ENCODE peak calls at places on chromosomes 3 and 15, in five cellular contexts. D is BE2C, J is PC-9, F is PC-3, S is transverse colon. H is an unnamed sample. For H3K4me1, the result is how much of the 10 kb centered on the place peaks cover.

GRCh38 chr3:48692551-48692950 is 6.8 kb upstream of the NCKIPSD start:
- DNase-seq in D (no peak), J (no peak), F (no peak), S (no peak), H (no peak)

GRCh38 chr3:112973325-112974177 is 1.4 kb downstream of the CD200R1 start:
- DNase-seq in D (no peak), J (no peak), F (no peak), S (peak), H (no peak)

GRCh38 chr3:1374471-1374870 is 281.6 kb downstream of the CNTN6 start:
- DNase-seq in D (no peak), J (no peak), F (no peak), S (no peak), H (no peak)

GRCh38 chr3:125440559-125440955 is 65.4 kb upstream of the ZNF148 start:
- DNase-seq in D (no peak), J (peak), F (peak), S (peak), H (peak)

GRCh38 chr3:102449341-102449740 is 14.5 kb downstream of the ZPLD1 start:
- DNase-seq in D (peak), J (no peak), F (no peak), S (no peak), H (no peak)

GRCh38 chr3:123664771-123665170 is 79.9 kb upstream of the HACD2 start:
- DNase-seq in D (no peak), J (no peak), F (no peak), S (no peak), H (no peak)

GRCh38 chr3:114221165-114221880 is 16.1 kb downstream of the ZNF80 start:
- DNase-seq in D (no peak), J (no peak), F (no peak), S (peak), H (no peak)

GRCh38 chr3:187130346-187131066 is 8.8 kb downstream of the RPL39L start:
- DNase-seq in D (no peak), J (no peak), F (peak), S (no peak), H (no peak)

GRCh38 chr3:196210673-196211556 is at the start of gene ZDHHC19:
- DNase-seq in D (no peak), J (no peak), F (no peak), S (no peak), H (no peak)

GRCh38 chr15:62928996-62929350 is 113.6 kb upstream of the TPM1 start:
- DNase-seq in D (peak), J (no peak), F (peak), S (no peak), H (no peak)

GRCh38 chr3:146653978-146654377 is 48.8 kb upstream of the PLSCR5 start:
- DNase-seq in D (no peak), J (no peak), F (peak), S (no peak), H (no peak)

GRCh38 chr3:71725279-71725991 is at the start of gene EIF4E3:
- DNase-seq in D (peak), J (no peak), F (peak), S (peak), H (no peak)

GRCh38 chr15:37261685-37262084 is 161.3 kb upstream of the MEIS2 start:
- DNase-seq in D (no peak), J (no peak), F (no peak), S (no peak), H (no peak)

GRCh38 chr15:64305261-64305660 is 50.7 kb downstream of the CSNK1G1 start:
- DNase-seq in D (no peak), J (no peak), F (no peak), S (no peak), H (no peak)

GRCh38 chr15:94324117-94324826 is 92.9 kb downstream of the MCTP2 start:
- DNase-seq in D (peak), J (peak), F (peak), S (peak), H (peak)

GRCh38 chr3:31531465-31531991 is 1.2 kb upstream of the STT3B start:
- DNase-seq in D (no peak), J (no peak), F (peak), S (no peak), H (no peak)

GRCh38 chr15:91471410-91471993 is 371.4 kb downstream of the SV2B start:
- DNase-seq in D (no peak), J (no peak), F (no peak), S (no peak), H (no peak)

GRCh38 chr3:175266478-175266877 is 407.3 kb downstream of the NAALADL2 start:
- DNase-seq in D (no peak), J (no peak), F (peak), S (no peak), H (no peak)

GRCh38 chr15:89416339-89417183 is 79.8 kb downstream of the RHCG start:
- DNase-seq in D (peak), J (peak), F (peak), S (peak), H (peak)

GRCh38 chr3:71972031-71972430 is 187.1 kb upstream of the PROK2 start:
- DNase-seq in D (peak), J (no peak), F (peak), S (no peak), H (no peak)

GRCh38 chr3:46266598-46266997 is 24.3 kb downstream of the CCR3 start:
- DNase-seq in D (no peak), J (peak), F (peak), S (no peak), H (no peak)

GRCh38 chr3:172189987-172190603 is 150.7 kb downstream of the FNDC3B start:
- DNase-seq in D (no peak), J (no peak), F (no peak), S (no peak), H (no peak)

GRCh38 chr15:76340802-76341365 is 4.3 kb downstream of the ISL2 start:
- DNase-seq in D (peak), J (peak), F (no peak), S (peak), H (no peak)

GRCh38 chr3:29693863-29694262 is 413.0 kb downstream of the RBMS3 start:
- DNase-seq in D (no peak), J (peak), F (peak), S (no peak), H (peak)

GRCh38 chr3:31444220-31445142 is 88.2 kb upstream of the STT3B start:
- DNase-seq in D (no peak), J (peak), F (peak), S (no peak), H (peak)

GRCh38 chr3:25229584-25229983 is 198.5 kb upstream of the RARB start:
- DNase-seq in D (no peak), J (no peak), F (no peak), S (no peak), H (no peak)

GRCh38 chr3:35679409-35680080 is 40.2 kb downstream of the ARPP21 start:
- DNase-seq in D (no peak), J (no peak), F (no peak), S (no peak), H (no peak)

GRCh38 chr3:174132006-174132405 is 727.1 kb upstream of the NAALADL2 start:
- DNase-seq in D (no peak), J (no peak), F (no peak), S (no peak), H (no peak)

GRCh38 chr3:102577390-102577789 is 142.6 kb downstream of the ZPLD1 start:
- DNase-seq in D (no peak), J (no peak), F (no peak), S (no peak), H (no peak)

GRCh38 chr15:95266481-95267061 is 1035.2 kb downstream of the MCTP2 start:
- DNase-seq in D (no peak), J (no peak), F (no peak), S (no peak), H (no peak)

GRCh38 chr3:14880486-14881179 is 61.9 kb downstream of the FGD5 start:
- DNase-seq in D (no peak), J (no peak), F (no peak), S (no peak), H (no peak)

GRCh38 chr15:58743161-58743502 is 6.4 kb downstream of the ADAM10 start:
- DNase-seq in D (no peak), J (no peak), F (no peak), S (no peak), H (no peak)

GRCh38 chr15:58742424-58743160 is 6.9 kb downstream of the ADAM10 start:
- DNase-seq in D (no peak), J (no peak), F (no peak), S (no peak), H (no peak)

GRCh38 chr15:58738051-58738707 is 11.3 kb downstream of the ADAM10 start:
- DNase-seq in D (no peak), J (no peak), F (peak), S (no peak), H (no peak)

GRCh38 chr15:58742022-58742421 is 7.5 kb downstream of the ADAM10 start:
- DNase-seq in D (no peak), J (no peak), F (no peak), S (no peak), H (no peak)

GRCh38 chr15:58741032-58741431 is 8.5 kb downstream of the ADAM10 start:
- DNase-seq in D (no peak), J (no peak), F (no peak), S (no peak), H (no peak)
- H3K4me1 ChIP-seq in D (under half), J (under half), F (under half), S (under half), H (under half)

DNA sequence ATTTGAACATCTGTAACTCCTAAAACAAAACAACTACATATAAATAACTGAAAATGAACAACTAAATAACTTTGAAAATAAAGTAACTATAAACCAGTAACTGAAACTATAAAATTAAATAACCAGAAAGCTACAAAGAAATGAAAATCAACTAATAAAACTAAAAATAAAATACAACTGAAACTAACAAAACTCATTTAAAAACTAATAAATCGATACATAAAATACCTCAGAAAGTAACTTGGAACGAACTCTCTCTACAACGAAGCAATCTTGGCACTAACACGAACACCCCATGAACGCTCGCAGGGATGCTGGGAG is 15.9 kb upstream of the LAMP3 start:
- DNase-seq in D (no peak), J (no peak), F (no peak), S (no peak), H (no peak)
- H3K4me3 ChIP-seq in D (peak), J (peak), F (peak), S (peak), H (peak)

GRCh38 chr3:57464011-57464410 is 80.1 kb downstream of the DNAH12 start:
- DNase-seq in D (no peak), J (peak), F (no peak), S (no peak), H (no peak)

GRCh38 chr3:57464801-57465200 is 79.3 kb downstream of the DNAH12 start:
- DNase-seq in D (no peak), J (no peak), F (peak), S (no peak), H (peak)
- TF ChIP-seq CTCF in D (peak), J (no peak), F (peak), S (no peak), H (no peak)

DNA sequence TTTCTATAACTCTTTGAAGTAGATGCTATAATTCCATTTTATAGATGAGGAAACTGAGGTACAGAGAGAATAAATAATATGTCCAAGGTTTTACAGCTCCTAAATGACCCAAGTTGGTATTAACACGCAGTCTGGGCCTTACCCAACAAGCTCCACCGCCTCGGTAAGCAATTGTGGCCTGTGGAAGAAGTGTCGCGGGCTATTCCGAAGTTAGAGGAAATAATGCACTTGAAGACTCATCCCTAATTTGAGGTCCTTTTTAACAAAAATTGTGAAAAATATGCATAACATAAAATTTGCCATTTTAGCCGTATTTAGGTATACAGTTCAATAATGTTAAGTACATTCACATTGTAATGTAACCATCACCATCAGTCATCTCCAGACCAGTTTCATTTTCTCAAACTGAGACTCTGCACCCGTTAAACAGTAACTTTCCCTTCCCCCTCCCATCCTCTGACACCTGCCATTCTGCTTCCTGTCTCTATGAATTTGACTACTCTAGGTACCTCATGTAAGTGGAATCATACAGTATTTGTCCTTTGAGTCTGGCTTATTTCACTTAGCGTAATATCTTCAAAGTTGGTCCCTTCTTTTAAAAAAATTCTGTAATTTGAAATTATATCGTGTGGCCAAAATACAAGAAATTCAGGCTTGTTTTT is 18.2 kb downstream of the IDH3A start:
- DNase-seq in D (no peak), J (no peak), F (no peak), S (no peak), H (no peak)
- H3K4me1 ChIP-seq in D (under half), J (under half), F (under half), S (under half), H (under half)

DNA sequence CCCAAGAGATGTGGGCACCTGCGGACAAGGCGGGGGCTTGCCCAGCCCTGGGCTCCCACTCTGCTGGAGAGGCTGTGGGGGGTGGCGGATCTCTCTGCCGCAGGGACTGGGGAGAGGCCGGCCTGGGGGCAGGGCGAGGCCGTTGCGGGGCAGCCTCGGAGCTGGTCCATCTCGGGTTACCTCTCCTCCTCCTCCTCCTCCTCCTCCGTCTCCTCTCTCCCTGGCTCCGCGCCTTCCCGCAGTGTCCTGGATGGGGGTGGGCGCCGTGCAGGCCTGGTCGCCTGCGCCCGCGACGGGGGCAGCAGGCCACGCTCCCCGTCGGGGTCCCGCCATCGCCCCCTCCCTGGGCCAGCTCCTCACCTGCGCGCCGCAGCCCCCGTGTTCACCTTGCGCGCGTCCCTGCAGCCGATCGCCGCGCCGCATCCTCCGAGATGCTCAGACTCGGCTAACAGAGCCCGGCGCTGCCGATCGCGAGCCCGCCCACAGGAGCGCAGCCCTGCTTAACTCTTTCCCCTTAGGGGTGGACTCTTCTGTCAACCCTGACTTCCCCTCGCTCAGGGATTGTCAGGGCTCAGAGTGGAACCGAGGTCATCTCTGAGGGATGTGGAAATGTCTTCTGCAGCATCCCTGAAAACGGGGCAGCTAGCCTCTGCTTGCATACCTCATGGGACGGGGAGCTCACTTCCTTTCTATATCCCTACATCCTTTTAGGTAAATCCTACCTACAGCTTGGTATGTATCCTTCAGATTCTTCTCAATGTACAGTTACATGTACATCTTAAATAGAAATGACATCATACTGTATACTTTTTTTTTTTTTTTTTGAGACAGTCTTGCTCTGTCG is at the start of gene PRRT3:
- DNase-seq in D (peak), J (no peak), F (peak), S (peak), H (no peak)
- H3K4me3 ChIP-seq in D (peak), J (no peak), F (peak), S (peak), H (peak)

DNA sequence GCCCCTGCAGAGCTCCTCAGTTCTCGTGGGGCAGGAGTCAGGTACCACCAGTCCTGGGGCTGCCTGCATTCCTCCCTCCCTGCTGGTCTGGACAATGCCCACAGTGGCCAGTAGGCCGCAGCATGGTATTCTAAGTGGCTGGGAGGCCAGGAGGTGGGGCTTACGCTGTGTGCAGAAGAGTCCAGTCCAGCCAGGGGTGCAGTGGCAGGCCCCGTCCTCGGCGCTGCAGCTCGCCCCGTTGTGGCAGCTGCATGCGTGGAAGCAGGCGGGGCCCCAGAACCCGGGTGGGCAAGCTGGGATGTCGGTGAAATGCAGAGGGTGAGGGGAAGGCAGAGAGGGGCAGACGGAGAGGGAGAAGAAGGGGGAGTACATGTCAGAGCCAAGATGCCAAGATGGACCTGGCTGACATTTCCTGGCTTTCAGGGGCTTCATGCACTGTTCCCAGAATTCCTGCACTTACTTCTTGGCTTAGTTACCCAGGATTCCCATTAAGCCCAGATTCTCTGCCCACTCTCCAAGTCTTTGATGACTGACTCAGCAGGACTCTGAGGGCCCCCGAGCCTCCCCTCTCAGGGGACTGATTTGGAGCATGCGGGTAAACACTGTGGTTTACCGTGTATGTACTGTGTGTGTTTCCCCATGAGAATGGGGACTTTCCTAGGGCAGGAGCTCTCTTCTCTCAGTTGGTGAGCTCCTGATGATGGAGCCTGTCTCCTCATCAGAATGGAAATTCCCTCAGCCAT is 47.5 kb downstream of the RAB11A start:
- DNase-seq in D (peak), J (peak), F (peak), S (peak), H (peak)
- TF ChIP-seq CTCF in D (peak), J (peak), F (peak), S (peak), H (peak)

DNA sequence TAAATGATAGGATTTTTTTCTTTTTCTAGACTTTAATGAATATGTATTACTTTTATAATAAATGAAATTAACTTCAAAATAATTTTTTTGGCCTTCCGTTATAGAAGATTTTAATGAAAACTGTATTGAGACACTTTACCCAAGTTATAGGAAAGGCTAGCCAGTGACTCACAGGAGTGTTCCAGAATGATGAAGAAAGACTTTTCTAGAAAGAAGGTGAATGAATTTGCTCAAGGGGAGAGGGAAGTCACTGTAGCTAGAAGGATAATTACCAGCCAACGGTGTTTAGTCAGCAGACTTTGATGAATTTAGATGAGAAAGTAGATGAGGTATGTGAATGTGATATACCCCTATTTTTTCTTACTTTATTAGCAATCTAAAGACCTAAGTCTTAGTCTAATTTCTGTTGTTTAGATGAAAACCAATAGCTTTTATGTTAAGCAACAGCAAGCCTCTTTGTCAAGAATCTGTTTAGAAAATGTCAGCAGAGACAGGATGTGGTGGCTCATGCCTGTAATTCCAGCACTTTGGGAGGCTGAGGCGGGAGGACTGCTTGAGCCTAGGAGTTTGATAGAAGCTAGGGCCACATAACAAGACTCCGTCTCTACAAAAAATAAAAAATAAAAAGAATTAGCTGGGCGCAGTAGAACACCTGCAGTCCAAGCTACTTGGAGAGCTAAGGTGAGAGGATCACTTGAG is 3.2 kb downstream of the ALAS1 start:
- DNase-seq in D (no peak), J (no peak), F (no peak), S (no peak), H (no peak)
- H3K4me1 ChIP-seq in D (under half), J (under half), F (half or more), S (under half), H (under half)

GRCh38 chr3:166760114-166760513 is 620.0 kb downstream of the ZBBX start:
- DNase-seq in D (no peak), J (no peak), F (no peak), S (no peak), H (no peak)
- H3K4me3 ChIP-seq in D (no peak), J (no peak), F (no peak), S (no peak), H (no peak)

DNA sequence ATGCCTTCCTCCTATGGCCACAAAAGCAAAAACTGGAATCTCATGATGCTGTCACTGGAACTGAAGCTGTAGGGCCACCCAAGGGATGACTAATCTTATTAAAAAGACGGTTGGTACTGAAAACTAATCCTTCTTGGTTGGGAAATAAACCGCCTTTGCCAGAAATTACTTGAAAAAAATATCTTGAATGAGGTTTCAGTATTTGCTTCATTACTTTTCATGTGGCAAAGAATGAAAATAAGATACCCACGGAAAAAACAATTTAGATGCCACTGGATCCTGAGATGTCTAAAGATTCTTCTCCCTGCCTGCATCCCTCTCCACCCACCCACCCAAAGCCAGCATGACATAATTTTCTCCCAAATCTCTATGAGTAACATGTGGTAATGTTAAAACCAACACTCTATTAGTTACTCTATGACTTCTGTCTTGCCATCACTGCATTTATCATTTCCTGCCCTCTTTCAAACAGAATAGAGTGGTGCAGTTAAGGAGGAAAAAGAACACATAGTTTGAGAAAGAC is 111.8 kb upstream of the DPH6 start:
- DNase-seq in D (no peak), J (no peak), F (peak), S (no peak), H (no peak)
- TF ChIP-seq CTCF in D (no peak), J (no peak), F (no peak), S (no peak), H (no peak)

GRCh38 chr15:25716414-25717102 is 146.6 kb downstream of the ATP10A start:
- DNase-seq in D (no peak), J (no peak), F (no peak), S (no peak), H (no peak)
- H3K4me1 ChIP-seq in D (under half), J (under half), F (under half), S (under half), H (under half)

H was measured in Caco-2.